ENCODE peak calls at places on chromosomes 2 and 18, in six cellular contexts. I is thyroid gland; B is activated CD4-positive, alpha-beta T cell treated with anti-CD3 and anti-CD28 coated beads, Interleukin-2, amount 50 U/mL, for 1 hour; H is psoas muscle; V is IMR-90; O is NCI-H1436. Q is an unnamed sample.

GRCh38 chr18:31049189-31049588 is 6.6 kb upstream of the DSC3 start:
- DNase-seq in V (no peak), B (no peak), O (no peak), I (no peak), H (no peak), Q (no peak)

GRCh38 chr2:120291464-120292311 is 39.0 kb downstream of the RALB start:
- DNase-seq in I (no peak), O (no peak), H (no peak), V (peak), B (no peak), Q (no peak)

GRCh38 chr2:109510136-109511028 is 103.4 kb downstream of the SEPTIN10 start:
- DNase-seq in I (peak), V (peak), H (peak), B (peak), O (peak), Q (peak)

GRCh38 chr2:23215016-23215415 is 170.0 kb upstream of the KLHL29 start:
- DNase-seq in B (no peak), H (no peak), V (no peak), I (no peak), O (no peak), Q (no peak)

GRCh38 chr2:142270291-142270690 is 139.5 kb upstream of the LRP1B start:
- DNase-seq in V (no peak), B (no peak), I (no peak), H (no peak), O (no peak), Q (no peak)

GRCh38 chr2:126932966-126933555 is 34.4 kb downstream of the TEX51 start:
- DNase-seq in H (no peak), B (no peak), O (no peak), I (no peak), V (no peak), Q (no peak)

GRCh38 chr18:63150942-63151421 is 168.6 kb downstream of the BCL2 start:
- DNase-seq in I (no peak), V (no peak), H (no peak), O (no peak), B (no peak), Q (no peak)

GRCh38 chr18:5895886-5896740 is 791 bp upstream of the TMEM200C start:
- DNase-seq in V (peak), B (no peak), I (peak), O (no peak), H (peak), Q (no peak)

GRCh38 chr2:86445436-86445835 is 4.3 kb downstream of the KDM3A start:
- DNase-seq in V (no peak), O (no peak), B (no peak), H (no peak), I (no peak), Q (no peak)

GRCh38 chr2:11930211-11930761 is 183.9 kb downstream of the LPIN1 start:
- DNase-seq in V (no peak), I (peak), B (no peak), O (no peak), H (no peak), Q (no peak)

GRCh38 chr2:10931710-10932255 is 20.0 kb downstream of the KCNF1 start:
- DNase-seq in H (peak), V (peak), I (peak), O (no peak), B (no peak), Q (no peak)

GRCh38 chr2:81648370-81648769 is 1343.8 kb upstream of the LRRTM1 start:
- DNase-seq in O (no peak), V (no peak), H (no peak), B (no peak), I (no peak), Q (no peak)

GRCh38 chr18:54134053-54134452 is 90.4 kb downstream of the MBD2 start:
- DNase-seq in I (no peak), B (no peak), O (no peak), V (no peak), H (no peak), Q (no peak)

GRCh38 chr2:8679827-8680731 is 1.8 kb upstream of the ID2 start:
- DNase-seq in B (no peak), O (no peak), H (no peak), I (peak), V (peak), Q (no peak)

GRCh38 chr2:197357986-197358385 is 47.4 kb upstream of the ANKRD44 start:
- DNase-seq in I (no peak), V (no peak), B (no peak), H (no peak), O (no peak), Q (no peak)

GRCh38 chr2:219687266-219687665 is 59.8 kb downstream of the SLC4A3 start:
- DNase-seq in B (no peak), H (no peak), V (peak), I (no peak), O (no peak), Q (no peak)

GRCh38 chr2:869894-870293 is 80.8 kb upstream of the SNTG2 start:
- DNase-seq in V (no peak), H (no peak), B (no peak), I (peak), O (no peak), Q (no peak)

GRCh38 chr18:9831046-9831722 is 54.6 kb upstream of the TXNDC2 start:
- DNase-seq in V (no peak), O (no peak), I (peak), H (no peak), B (no peak), Q (no peak)

Q was measured in RKO.